ENCODE peak calls at places on chromosomes 7 and 10, in five cellular contexts. U is transverse colon, R is heart left ventricle, L is testis, F is adrenal gland. O is an unnamed sample.

GRCh38 chr10:112738586-112739218 is 211.3 kb upstream of the TCF7L2 start:
- DNase-seq in F (no peak), L (no peak), R (no peak), U (no peak), O (no peak)

GRCh38 chr7:113093561-113093960 is 6.9 kb upstream of the GPR85 start:
- DNase-seq in F (no peak), U (no peak), L (no peak), R (no peak), O (no peak)

GRCh38 chr7:159035571-159036073 is 109.0 kb downstream of the VIPR2 start:
- DNase-seq in R (no peak), F (no peak), U (no peak), L (peak), O (no peak)

GRCh38 chr7:44072364-44073231 is 7.2 kb upstream of the PGAM2 start:
- DNase-seq in F (peak), R (peak), L (peak), U (peak), O (peak)

GRCh38 chr10:98920362-98920761 is 315.3 kb downstream of the HPSE2 start:
- DNase-seq in R (no peak), L (no peak), U (no peak), F (no peak), O (no peak)

GRCh38 chr7:33757563-33758165 is 147.7 kb upstream of the BMPER start:
- DNase-seq in F (peak), U (no peak), R (no peak), L (peak), O (peak)

GRCh38 chr7:46786221-46786951 is 795.5 kb downstream of the TNS3 start:
- DNase-seq in U (no peak), F (no peak), L (no peak), R (no peak), O (no peak)

GRCh38 chr7:153158204-153158603 is 398.7 kb downstream of the ACTR3B start:
- DNase-seq in F (no peak), L (no peak), R (no peak), U (no peak), O (no peak)

GRCh38 chr7:36305226-36305625 is 84.4 kb upstream of the ANLN start:
- DNase-seq in R (no peak), U (no peak), F (peak), L (no peak), O (no peak)

GRCh38 chr10:47016564-47016963 is 105.3 kb downstream of the PTPN20 start:
- DNase-seq in U (no peak), R (no peak), F (no peak), L (no peak), O (no peak)

GRCh38 chr7:149225106-149225505 is 14.3 kb upstream of the ZNF212 start:
- DNase-seq in F (no peak), R (no peak), U (no peak), L (no peak), O (no peak)

GRCh38 chr10:11841375-11841774 is 18.2 kb downstream of the PROSER2 start:
- DNase-seq in U (no peak), L (no peak), F (no peak), R (no peak), O (no peak)

GRCh38 chr7:1233328-1234048 is 816 bp downstream of the UNCX start:
- DNase-seq in L (no peak), U (no peak), F (no peak), R (no peak), O (no peak)

GRCh38 chr7:131294553-131294952 is 33.1 kb upstream of the MKLN1 start:
- DNase-seq in R (no peak), F (no peak), L (no peak), U (no peak), O (no peak)

GRCh38 chr10:6473901-6474370 is 106.1 kb downstream of the PRKCQ start:
- DNase-seq in F (no peak), U (no peak), R (no peak), L (no peak), O (peak)

GRCh38 chr7:157719008-157719682 is 382.3 kb downstream of the DNAJB6 start:
- DNase-seq in F (no peak), R (peak), L (no peak), U (no peak), O (no peak)

GRCh38 chr10:60566027-60566575 is 176.4 kb upstream of the ANK3 start:
- DNase-seq in L (no peak), U (no peak), R (no peak), F (no peak), O (no peak)

GRCh38 chr10:47290338-47290737 is 9.7 kb upstream of the GDF10 start:
- DNase-seq in U (no peak), L (peak), F (peak), R (peak), O (peak)

GRCh38 chr7:4959356-4959755 is 369 bp upstream of the MMD2 start:
- DNase-seq in F (no peak), L (no peak), R (no peak), U (no peak), O (no peak)

GRCh38 chr10:113073549-113074189 is 123.6 kb downstream of the TCF7L2 start:
- DNase-seq in R (peak), L (no peak), F (peak), U (peak), O (no peak)

GRCh38 chr7:151057737-151057988 is at the start of gene CDK5:
- DNase-seq in R (no peak), L (no peak), F (no peak), U (no peak), O (no peak)

GRCh38 chr7:55244346-55244745 is 120.8 kb upstream of the LANCL2 start:
- DNase-seq in R (no peak), L (no peak), F (no peak), U (no peak), O (no peak)

GRCh38 chr10:93319855-93320254 is 162.3 kb downstream of the MYOF start:
- DNase-seq in F (no peak), L (no peak), R (no peak), U (no peak), O (no peak)

GRCh38 chr7:95660023-95660434 is 63.7 kb upstream of the PDK4 start:
- DNase-seq in L (no peak), R (no peak), F (no peak), U (peak), O (no peak)
- H3K27ac ChIP-seq in L (no peak), R (no peak), F (no peak), U (peak), O (no peak)

GRCh38 chr7:122886357-122887081 is at the start of gene CADPS2:
- DNase-seq in F (peak), R (peak), U (peak), L (peak), O (peak)
- TF ChIP-seq POLR2A in F (peak), R (peak), U (peak), L (peak), O (peak)

GRCh38 chr7:77416621-77417371 is 647 bp upstream of the GSAP start:
- DNase-seq in F (peak), R (no peak), U (no peak), L (no peak), O (no peak)
- H3K27ac ChIP-seq in F (peak), R (peak), U (peak), L (peak), O (peak)

DNA sequence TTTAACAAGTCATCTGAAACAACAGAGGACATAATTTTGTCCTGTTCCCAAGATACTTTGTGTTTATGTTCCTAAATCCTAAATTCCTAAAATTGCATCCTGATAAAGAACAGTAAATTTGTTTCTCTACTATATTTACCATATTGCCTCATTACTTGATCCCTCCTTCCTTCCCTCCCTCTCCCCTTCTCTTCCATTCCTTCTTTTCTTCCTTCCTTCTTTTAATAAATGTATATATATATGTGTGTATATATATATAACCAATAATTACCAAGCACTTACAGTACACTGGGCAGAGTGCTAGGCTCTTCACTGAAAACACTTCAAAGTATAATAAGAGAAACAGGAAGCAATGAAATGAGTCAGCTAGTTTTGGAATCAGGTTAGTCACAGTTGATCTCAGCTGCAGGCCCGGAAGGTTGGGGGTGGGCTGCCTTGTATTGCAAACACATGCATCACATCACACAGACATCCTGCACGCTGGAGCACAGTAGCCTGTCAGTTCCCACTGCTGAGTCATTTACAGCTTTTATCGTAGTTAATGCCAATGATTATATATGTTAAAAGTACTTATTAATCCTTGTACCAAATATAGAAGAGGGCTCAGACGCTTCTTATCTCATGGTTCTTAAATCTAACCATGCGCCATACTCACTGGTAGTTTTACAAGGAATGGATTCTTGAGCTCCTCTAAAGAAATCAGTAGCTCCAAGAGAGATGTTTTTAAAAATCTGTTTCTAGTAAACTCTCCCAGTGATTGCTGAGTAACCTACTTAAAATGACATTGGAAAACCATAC is 551.7 kb downstream of the GRM8 start:
- DNase-seq in R (no peak), U (peak), F (peak), L (no peak), O (peak)
- TF ChIP-seq POLR2A in R (no peak), U (no peak), F (no peak), L (no peak), O (no peak)

GRCh38 chr10:33196710-33197406 is 137.6 kb downstream of the NRP1 start:
- DNase-seq in R (no peak), F (no peak), U (peak), L (no peak), O (no peak)
- H3K27ac ChIP-seq in R (peak), F (no peak), U (peak), L (no peak), O (peak)

GRCh38 chr7:80646088-80646961 is 7.9 kb downstream of the CD36 start:
- DNase-seq in R (no peak), U (no peak), F (no peak), L (no peak), O (no peak)
- TF ChIP-seq POLR2A in R (no peak), U (no peak), F (no peak), L (no peak), O (no peak)

DNA sequence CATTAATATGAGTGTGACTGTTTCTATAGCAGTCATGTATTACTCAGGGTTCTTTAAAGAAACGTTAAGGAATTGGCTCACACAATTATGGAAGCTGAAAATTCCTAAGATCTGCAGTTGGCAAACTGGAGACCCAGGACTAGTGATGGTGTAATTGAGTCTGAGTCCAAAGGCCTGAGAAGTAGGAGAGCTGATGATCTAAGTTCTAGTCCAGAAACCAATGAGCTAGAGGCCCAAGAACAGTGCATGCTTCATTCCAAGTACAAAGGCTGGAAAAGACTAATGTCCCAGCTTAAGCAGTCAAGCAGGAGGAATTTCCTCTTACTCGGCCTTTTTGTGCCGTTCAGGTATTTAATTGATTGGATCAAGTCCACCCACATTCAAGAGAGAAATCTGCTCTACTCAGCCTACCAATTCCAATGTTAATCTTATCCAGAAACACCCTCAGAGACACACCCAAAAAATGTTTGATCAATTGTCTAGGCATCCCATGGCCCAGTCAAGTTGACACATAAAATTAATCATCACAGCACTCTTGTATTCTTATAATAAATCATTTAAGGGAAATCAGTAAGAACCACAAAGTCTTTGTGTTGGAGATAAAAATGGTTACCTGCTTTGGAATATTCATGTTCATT is 312.1 kb downstream of the PRKG1 start:
- DNase-seq in F (no peak), L (no peak), U (no peak), R (no peak), O (no peak)
- H3K27ac ChIP-seq in F (no peak), L (no peak), U (no peak), R (no peak), O (no peak)

GRCh38 chr7:79175390-79175789 is 278.1 kb downstream of the MAGI2 start:
- DNase-seq in U (no peak), L (no peak), F (no peak), R (no peak), O (no peak)

GRCh38 chr7:79182283-79182682 is 271.2 kb downstream of the MAGI2 start:
- DNase-seq in U (no peak), F (no peak), R (no peak), L (no peak), O (no peak)

GRCh38 chr7:79180533-79180932 is 272.9 kb downstream of the MAGI2 start:
- DNase-seq in L (no peak), U (no peak), F (no peak), R (no peak), O (no peak)

DNA sequence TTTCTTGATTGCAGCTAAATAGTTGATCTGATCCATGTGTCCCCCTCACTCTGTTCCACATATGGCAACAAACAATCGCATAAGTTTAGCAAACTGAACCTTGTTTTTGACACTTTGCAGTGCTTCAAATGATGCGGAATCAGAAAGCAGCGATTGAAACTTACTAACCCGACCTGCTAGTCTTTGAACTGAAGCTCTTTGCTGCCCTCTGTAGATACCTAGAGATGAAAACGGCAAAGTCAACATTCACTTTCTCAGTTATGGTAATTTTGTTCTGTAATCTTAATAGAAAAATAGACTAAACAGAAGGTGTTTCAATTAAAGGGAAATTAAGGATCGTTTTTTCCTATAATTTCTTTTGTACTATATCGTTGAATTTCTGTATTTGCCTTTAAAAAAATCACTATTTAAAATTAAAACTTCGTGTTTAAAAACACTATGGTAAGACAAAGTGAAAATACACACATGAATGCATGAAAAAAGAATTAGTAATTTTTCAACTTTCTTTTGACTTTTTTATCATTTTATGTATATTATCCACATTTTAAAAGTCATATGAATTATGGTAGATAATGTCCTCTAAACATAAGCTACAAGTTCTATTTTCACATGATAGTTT is 276.5 kb downstream of the MAGI2 start:
- DNase-seq in L (peak), R (no peak), F (peak), U (no peak), O (no peak)
- TF ChIP-seq POLR2A in L (no peak), R (no peak), F (no peak), U (no peak), O (no peak)

GRCh38 chr7:30433506-30433905 is 45.1 kb downstream of the NOD1 start:
- DNase-seq in F (no peak), U (no peak), R (no peak), L (no peak), O (peak)
- H3K27ac ChIP-seq in F (no peak), U (peak), R (peak), L (no peak), O (peak)

DNA sequence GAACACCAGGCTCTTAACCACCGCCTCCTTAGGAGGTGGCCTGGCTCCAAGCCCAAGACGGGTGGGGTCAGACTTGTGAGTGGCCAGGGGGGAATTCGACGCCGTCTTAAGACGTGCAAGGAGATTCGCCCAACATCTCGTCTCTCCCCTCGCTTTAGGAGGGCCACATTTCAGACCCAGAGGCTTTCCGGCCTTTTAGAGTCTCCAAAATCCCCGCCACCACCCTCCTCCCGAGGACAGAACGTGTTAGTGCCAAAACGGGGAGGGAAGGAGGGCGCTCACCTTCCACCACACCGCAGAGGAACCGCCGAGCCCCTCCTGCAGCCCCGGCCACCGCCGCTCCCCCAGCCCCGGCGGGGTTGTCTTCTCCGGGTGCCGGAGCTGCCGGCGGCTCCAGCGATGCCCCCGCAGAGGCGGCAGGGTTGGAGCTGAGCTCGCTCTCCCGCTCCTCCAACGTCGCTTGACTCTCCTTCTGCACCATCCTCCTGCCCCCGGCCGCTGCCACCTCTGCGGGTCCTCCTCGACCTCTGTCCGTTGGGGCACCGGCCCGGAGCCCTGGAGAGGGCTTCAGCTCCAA is 614 bp downstream of the OGA start:
- DNase-seq in R (peak), L (peak), U (peak), F (peak), O (peak)
- TF ChIP-seq POLR2A in R (no peak), L (no peak), U (peak), F (no peak), O (no peak)